ENCODE peak calls at places on chromosome 9, in four cellular contexts. L is left lung, X is neural progenitor cell, G is DND-41. P is an unnamed sample.

GRCh38 chr9:97176206-97176605 is 131.3 kb upstream of the CCDC180 start:
- DNase-seq in L (no peak), X (no peak), G (no peak), P (no peak)

GRCh38 chr9:123893831-123894460 is 36.0 kb downstream of the DENND1A start:
- DNase-seq in L (no peak), X (no peak), G (no peak), P (no peak)

GRCh38 chr9:71990466-71990865 is 69.9 kb downstream of the C9orf57 start:
- DNase-seq in L (no peak), X (no peak), G (no peak), P (no peak)

GRCh38 chr9:72038408-72038807 is 22.0 kb downstream of the C9orf57 start:
- DNase-seq in L (no peak), X (no peak), G (no peak), P (no peak)

GRCh38 chr9:121637441-121638222 is 13.8 kb upstream of the DAB2IP start:
- DNase-seq in L (no peak), X (no peak), G (no peak), P (no peak)

GRCh38 chr9:112226091-112226490 is 51.0 kb upstream of the SUSD1 start:
- DNase-seq in L (no peak), X (no peak), G (no peak), P (no peak)

GRCh38 chr9:88874391-88874790 is 116.9 kb upstream of the S1PR3 start:
- DNase-seq in L (no peak), X (no peak), G (no peak), P (no peak)

GRCh38 chr9:112112519-112112918 is 62.6 kb downstream of the SUSD1 start:
- DNase-seq in L (no peak), X (no peak), G (no peak), P (no peak)

GRCh38 chr9:109499631-109500120 is 1.6 kb upstream of the PTPN3 start:
- DNase-seq in L (peak; percentile 60), X (peak; percentile 71), G (no peak), P (no peak)

GRCh38 chr9:96619109-96619435 is 571 bp downstream of the CDC14B start:
- DNase-seq in L (no peak), X (no peak), G (no peak), P (no peak)

GRCh38 chr9:115226152-115226551 is 108.2 kb upstream of the TNC start:
- DNase-seq in L (no peak), X (no peak), G (no peak), P (no peak)
- TF ChIP-seq CTCF in L (no peak), X (peak; percentile 34), G (no peak), P (no peak)

DNA sequence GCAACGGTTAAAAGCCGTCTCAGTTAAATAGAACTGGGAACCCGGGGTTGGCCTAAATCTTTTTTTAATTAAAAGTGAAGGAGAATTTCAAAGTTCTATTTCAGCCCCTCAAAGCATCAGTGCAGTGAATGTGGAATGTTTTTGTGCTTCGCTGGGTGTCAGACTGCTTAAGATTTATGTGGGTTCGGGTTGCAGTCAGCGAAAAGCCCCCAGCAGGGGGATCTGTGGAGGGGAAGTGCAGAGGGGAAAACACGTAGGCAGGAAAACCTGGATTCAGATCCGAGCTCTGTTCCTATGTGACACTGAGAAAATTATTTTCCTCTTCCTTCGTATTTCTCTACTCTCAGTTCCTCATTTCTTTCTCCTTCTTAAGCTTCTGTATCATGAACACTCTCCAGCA is 19.7 kb downstream of the BRINP1 start:
- DNase-seq in L (no peak), X (peak; percentile 75), G (no peak), P (no peak)
- TF ChIP-seq CTCF in L (no peak), X (peak; percentile 50), G (no peak), P (no peak)

GRCh38 chr9:3455712-3456111 is 70.1 kb downstream of the RFX3 start:
- DNase-seq in L (no peak), X (no peak), G (no peak), P (no peak)
- TF ChIP-seq CTCF in L (no peak), X (no peak), G (no peak), P (no peak)

DNA sequence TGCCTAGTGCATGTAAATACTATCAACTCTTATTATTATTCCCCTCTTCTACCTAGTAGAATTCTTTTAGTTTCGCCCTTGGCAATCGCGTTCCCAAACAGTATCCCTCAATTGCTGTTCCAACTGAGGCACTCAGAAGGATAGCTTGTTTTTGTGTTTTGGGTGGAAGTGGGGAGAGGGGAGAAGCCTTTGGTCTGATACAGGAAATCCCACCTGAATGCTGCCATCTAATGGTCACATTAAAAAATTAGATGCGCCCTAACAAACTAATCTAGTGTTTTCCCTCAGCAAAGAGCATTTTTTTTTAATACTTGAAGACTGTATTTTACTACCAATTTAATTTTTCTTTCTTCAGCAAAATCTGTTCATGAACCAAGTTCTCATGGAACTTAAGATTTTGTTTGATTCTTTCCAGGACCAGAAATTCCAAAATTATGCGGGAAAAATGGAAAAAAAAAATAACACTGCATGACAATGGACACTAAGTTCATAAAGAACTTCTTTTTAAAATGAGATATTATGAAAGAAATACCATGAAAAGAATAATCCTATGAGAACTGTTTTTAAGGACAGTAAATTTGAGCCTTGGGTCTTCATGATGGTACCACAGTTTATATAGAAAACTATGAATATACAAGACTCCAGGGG is 22.2 kb upstream of the GLDC start:
- DNase-seq in L (no peak), X (peak; percentile 46), G (peak; percentile 20), P (no peak)
- TF ChIP-seq CTCF in L (peak; percentile 40), X (peak; percentile 70), G (peak; percentile 64), P (peak; percentile 72)

P was measured in activated CD8-positive, alpha-beta T cell treated with anti-CD3 and anti-CD28 coated beads for 36 hours.